ENCODE peak calls at places on chromosomes 7 and 10, in ten cellular contexts. A, H, Z, R, U, W, I, S, B and Y are unnamed samples.

GRCh38 chr10:116646502-116646901 is 25.7 kb downstream of the PNLIPRP2 start:
- DNase-seq in A (no peak), H (no peak), Z (no peak), R (no peak), U (no peak), W (no peak), I (no peak), S (no peak), B (no peak), Y (no peak)

GRCh38 chr7:113283861-113284260 is 165.5 kb upstream of the SMIM30 start:
- DNase-seq in A (no peak), H (no peak), Z (no peak), R (no peak), U (no peak), W (no peak), I (no peak), S (no peak), B (no peak), Y (no peak)

GRCh38 chr7:117251687-117252086 is 71.2 kb downstream of the WNT2 start:
- DNase-seq in A (no peak), H (no peak), Z (no peak), R (no peak), U (no peak), W (no peak), I (no peak), S (no peak), B (no peak), Y (no peak)

GRCh38 chr7:41702635-41703371 is at the start of gene INHBA:
- DNase-seq in A (no peak), H (no peak), Z (no peak), R (peak; percentile 22), U (no peak), W (no peak), I (no peak), S (no peak), B (no peak), Y (peak; percentile 68)

GRCh38 chr10:98463022-98463421 is 16.3 kb upstream of the HPS1 start:
- DNase-seq in A (no peak), H (no peak), Z (no peak), R (no peak), U (no peak), W (no peak), I (no peak), S (peak; percentile 45), B (no peak), Y (no peak)

GRCh38 chr7:68269410-68269809 is 1272.8 kb downstream of the TYW1 start:
- DNase-seq in A (no peak), H (no peak), Z (no peak), R (no peak), U (no peak), W (no peak), I (peak; percentile 53), S (no peak), B (no peak), Y (no peak)

GRCh38 chr7:137577184-137577583 is 233.7 kb upstream of the PTN start:
- DNase-seq in A (no peak), H (no peak), Z (no peak), R (no peak), U (no peak), W (no peak), I (no peak), S (no peak), B (no peak), Y (no peak)

GRCh38 chr7:23349484-23350157 is 50.5 kb downstream of the MALSU1 start:
- DNase-seq in A (no peak), H (no peak), Z (no peak), R (no peak), U (peak; percentile 93), W (no peak), I (peak; percentile 62), S (no peak), B (no peak), Y (no peak)

DNA sequence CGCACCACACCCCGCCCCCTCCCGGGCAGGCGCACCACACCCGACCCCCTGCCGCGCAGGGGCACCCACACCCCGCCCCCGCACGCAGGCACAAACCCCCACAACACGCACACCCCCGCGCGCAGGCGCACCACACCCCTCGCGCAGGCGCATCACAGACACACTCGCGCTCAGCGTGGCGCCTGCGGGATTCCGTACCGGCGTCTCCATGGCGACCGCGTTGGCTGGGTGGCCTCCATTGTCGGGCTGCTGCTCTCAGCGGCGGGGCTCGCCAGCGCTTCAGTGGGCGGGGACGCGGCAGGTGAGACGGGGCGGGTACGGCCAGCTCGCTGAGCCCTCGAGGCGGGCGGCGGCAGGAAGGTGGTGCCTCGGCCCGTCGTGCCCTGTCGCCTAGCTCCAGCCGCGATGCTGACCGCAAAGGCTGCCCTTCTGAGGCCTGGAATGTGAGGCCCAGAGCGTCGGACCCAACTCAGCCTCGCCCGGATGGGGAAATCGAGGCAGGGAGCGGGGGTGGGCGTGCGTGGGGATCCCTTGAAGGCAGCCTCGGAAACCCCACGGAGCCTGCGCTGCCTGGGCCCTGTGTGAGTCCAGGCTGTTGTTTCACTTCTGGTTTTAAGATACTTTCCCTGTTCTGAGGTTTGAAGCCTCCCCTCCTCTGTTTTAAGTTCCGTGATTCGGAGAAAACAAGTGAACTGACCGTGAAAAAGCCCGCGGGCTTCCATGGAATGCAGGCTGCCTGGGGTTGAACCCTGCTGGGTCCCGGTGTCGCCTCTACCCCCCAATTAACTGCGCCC is at the start of gene LRRC27:
- DNase-seq in A (peak; percentile 97), H (peak; percentile 95), Z (peak; percentile 98), R (peak; percentile 100), U (peak; percentile 80), W (peak; percentile 98), I (peak; percentile 93), S (no peak), B (peak; percentile 100), Y (peak; percentile 98)
- TF ChIP-seq POLR2A in A (no peak), H (peak; percentile 34), Z (no peak), R (no peak), U (no peak), W (peak; percentile 24), I (peak; percentile 70), S (no peak), B (peak; percentile 13), Y (no peak)

DNA sequence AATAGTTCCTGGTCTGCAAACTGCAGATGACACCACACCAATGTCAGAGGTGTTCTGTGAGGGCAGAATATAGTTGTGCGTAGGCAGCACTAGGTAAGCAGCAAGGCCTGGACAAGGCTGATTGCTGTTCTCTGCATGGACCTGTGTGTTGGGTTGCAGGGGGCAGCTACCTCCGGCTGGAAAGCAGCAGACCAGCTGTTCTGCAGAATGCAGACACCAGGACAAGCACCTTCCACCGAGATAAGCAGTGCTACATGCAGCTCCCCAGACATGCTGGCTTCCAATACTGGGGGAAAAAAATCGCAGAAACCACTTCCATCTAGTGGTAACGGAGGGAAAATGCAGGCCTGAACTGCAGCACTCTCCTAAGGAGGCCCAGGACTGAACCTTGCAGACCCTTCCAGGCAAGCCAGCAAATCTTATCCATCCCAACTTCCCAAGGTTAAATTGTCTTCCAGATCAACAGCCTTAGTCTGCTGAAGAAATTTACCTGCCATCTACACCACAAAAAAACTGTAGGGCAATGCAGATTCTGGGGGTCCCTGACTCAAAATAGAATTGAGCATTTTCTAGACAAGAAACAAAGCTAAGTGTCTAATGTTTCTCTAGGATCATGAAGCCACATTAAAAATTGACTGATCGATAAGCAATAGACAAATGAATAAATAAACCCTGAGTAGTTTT is 50.5 kb upstream of the COBL start:
- DNase-seq in A (no peak), H (no peak), Z (peak; percentile 9), R (peak; percentile 26), U (no peak), W (no peak), I (peak; percentile 59), S (peak; percentile 78), B (peak; percentile 55), Y (no peak)
- TF ChIP-seq POLR2A in A (no peak), H (no peak), Z (no peak), R (no peak), U (no peak), W (no peak), I (no peak), S (no peak), B (no peak), Y (no peak)

GRCh38 chr10:46284286-46285229 is 2.2 kb upstream of the ANTXRL start:
- DNase-seq in A (peak; percentile 84), H (peak; percentile 84), Z (peak; percentile 52), R (peak; percentile 83), U (peak; percentile 26), W (peak; percentile 86), I (peak; percentile 82), S (peak; percentile 98), B (peak; percentile 86), Y (peak; percentile 67)
- TF ChIP-seq POLR2A in A (no peak), H (peak; percentile 18), Z (peak; percentile 32), R (no peak), U (peak; percentile 27), W (no peak), I (peak; percentile 63), S (peak; percentile 46), B (no peak), Y (peak; percentile 36)

GRCh38 chr10:48697091-48697490 is 12.4 kb downstream of the WDFY4 start:
- DNase-seq in A (no peak), H (no peak), Z (no peak), R (no peak), U (no peak), W (no peak), I (no peak), S (no peak), B (no peak), Y (no peak)
- TF ChIP-seq POLR2A in A (no peak), H (no peak), Z (no peak), R (no peak), U (no peak), W (no peak), I (no peak), S (no peak), B (no peak), Y (no peak)